ENCODE peak calls at places on chromosome X, in five cellular contexts. X is tibial artery, Z is ovary, N is uterus, W is tibial nerve. T is an unnamed sample.

GRCh38 chrX:29215251-29215650 is 628.0 kb downstream of the IL1RAPL1 start:
- DNase-seq in X (no peak), Z (no peak), N (no peak), W (no peak), T (no peak)

GRCh38 chrX:104112326-104112951 is at the start of gene ZCCHC18:
- DNase-seq in N (peak; percentile 66), X (peak; percentile 80), W (no peak), Z (peak; percentile 70), T (peak; percentile 55)

GRCh38 chrX:15761564-15762191 is 23.6 kb downstream of the CA5B start:
- DNase-seq in W (no peak), X (no peak), N (no peak), Z (no peak), T (no peak)

GRCh38 chrX:111151764-111152163 is 55.8 kb downstream of the PAK3 start:
- DNase-seq in X (no peak), N (no peak), W (no peak), Z (no peak), T (no peak)

GRCh38 chrX:152025656-152026440 is 51.4 kb upstream of the GABRE start:
- DNase-seq in X (no peak), N (no peak), Z (no peak), W (no peak), T (no peak)

GRCh38 chrX:347351-348117 is 28.9 kb upstream of the GTPBP6 start:
- DNase-seq in N (no peak), Z (peak; percentile 16), W (no peak), X (no peak), T (peak; percentile 50)

GRCh38 chrX:2351321-2351720 is 149.5 kb downstream of the DHRSX start:
- DNase-seq in X (no peak), W (no peak), Z (no peak), N (no peak), T (no peak)

GRCh38 chrX:136147320-136147901 is at the start of gene FHL1:
- DNase-seq in W (peak; percentile 38), N (peak; percentile 76), Z (peak; percentile 75), X (peak; percentile 86), T (peak; percentile 82)

GRCh38 chrX:22351966-22352365 is 79.3 kb downstream of the CBLL2 start:
- DNase-seq in X (no peak), N (no peak), W (no peak), Z (no peak), T (no peak)

GRCh38 chrX:10028283-10029104 is 61.3 kb downstream of the CLDN34 start:
- DNase-seq in W (no peak), N (no peak), X (no peak), Z (no peak), T (no peak)

GRCh38 chrX:31353095-31353494 is 281.3 kb upstream of the FTHL17 start:
- DNase-seq in N (no peak), W (no peak), X (no peak), Z (no peak), T (no peak)

GRCh38 chrX:128464091-128464490 is 411.9 kb upstream of the ACTRT1 start:
- DNase-seq in N (no peak), Z (no peak), W (no peak), X (no peak), T (no peak)

GRCh38 chrX:333611-334311 is 15.2 kb upstream of the GTPBP6 start:
- DNase-seq in N (no peak), X (no peak), Z (peak; percentile 20), W (no peak), T (no peak)

GRCh38 chrX:23525531-23525930 is 141.8 kb upstream of the PRDX4 start:
- DNase-seq in X (no peak), W (no peak), Z (no peak), N (no peak), T (no peak)

GRCh38 chrX:102624105-102624504 is 24.8 kb downstream of the ARMCX5 start:
- DNase-seq in N (no peak), W (no peak), Z (no peak), X (no peak), T (no peak)

GRCh38 chrX:113906168-113906567 is 677.7 kb upstream of the HTR2C start:
- DNase-seq in X (no peak), W (no peak), Z (peak; percentile 19), N (no peak), T (no peak)

GRCh38 chrX:41014776-41015175 is 70.5 kb upstream of the USP9X start:
- DNase-seq in W (no peak), Z (no peak), N (no peak), X (no peak), T (no peak)

GRCh38 chrX:138917781-138918180 is 206.3 kb upstream of the FGF13 start:
- DNase-seq in N (no peak), X (no peak), W (no peak), Z (no peak), T (no peak)

GRCh38 chrX:86023806-86024205 is 23.6 kb downstream of the CHM start:
- DNase-seq in Z (no peak), X (no peak), W (no peak), N (no peak), T (no peak)

GRCh38 chrX:14497184-14497666 is 32.1 kb upstream of the GLRA2 start:
- DNase-seq in X (no peak), Z (no peak), N (no peak), W (no peak), T (peak; percentile 4)

GRCh38 chrX:3567681-3568080 is 145.8 kb downstream of the PRKX start:
- DNase-seq in X (no peak), Z (no peak), W (no peak), N (no peak), T (no peak)

GRCh38 chrX:15207384-15207783 is 62.5 kb downstream of the ASB9 start:
- DNase-seq in Z (no peak), X (no peak), N (no peak), W (no peak), T (no peak)

GRCh38 chrX:115449742-115450141 is 111.2 kb upstream of the PLS3 start:
- DNase-seq in Z (peak; percentile 82), W (peak; percentile 30), N (peak; percentile 68), X (peak; percentile 69), T (peak; percentile 72)

GRCh38 chrX:136816970-136817369 is 36.2 kb upstream of the ARHGEF6 start:
- DNase-seq in W (no peak), Z (no peak), N (no peak), X (no peak), T (no peak)

GRCh38 chrX:132671229-132671641 is 182.4 kb upstream of the MBNL3 start:
- DNase-seq in W (no peak), Z (no peak), N (no peak), X (no peak), T (no peak)

GRCh38 chrX:84710611-84711010 is 208.4 kb upstream of the HDX start:
- DNase-seq in X (no peak), W (no peak), Z (no peak), N (no peak), T (no peak)

GRCh38 chrX:12975670-12975965 is 708 bp downstream of the TMSB4X start:
- DNase-seq in W (no peak), X (no peak), Z (no peak), N (no peak), T (peak; percentile 41)

GRCh38 chrX:13082286-13083065 is 38.1 kb upstream of the FAM9C start:
- DNase-seq in N (no peak), Z (no peak), X (no peak), W (no peak), T (no peak)

GRCh38 chrX:651922-652775 is 21.6 kb downstream of the SHOX start:
- DNase-seq in Z (no peak), W (no peak), X (peak; percentile 28), N (no peak), T (no peak)

GRCh38 chrX:94058728-94059382 is 384.8 kb downstream of the FAM133A start:
- DNase-seq in N (no peak), Z (no peak), X (no peak), W (no peak), T (no peak)

GRCh38 chrX:109952050-109952449 is 50.9 kb upstream of the TMEM164 start:
- DNase-seq in X (no peak), W (no peak), Z (no peak), N (no peak), T (peak; percentile 10)

DNA sequence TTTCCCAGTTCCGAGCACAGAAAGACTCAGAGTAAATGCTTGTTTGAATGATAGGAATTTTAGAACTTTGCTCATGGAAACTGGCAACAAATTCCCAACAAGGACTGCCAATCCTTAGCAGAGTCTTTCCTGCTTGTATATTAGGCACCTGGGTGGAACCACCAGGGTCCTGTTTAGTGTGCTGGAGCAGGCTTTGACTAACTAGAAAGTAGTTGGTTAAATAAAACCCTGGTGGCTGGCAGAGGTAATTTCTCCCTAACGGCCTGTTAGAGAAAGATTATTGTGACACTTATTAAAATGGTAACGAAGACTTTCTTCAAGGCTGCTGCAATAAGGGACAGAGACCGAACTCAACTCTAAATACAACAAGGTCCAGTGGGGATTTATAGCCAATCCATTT is 103.6 kb upstream of the TEX13D start:
- DNase-seq in N (no peak), W (no peak), X (no peak), Z (no peak), T (no peak)
- H3K4me3 ChIP-seq in N (no peak overlapping the region), W (no peak overlapping the region), X (no peak overlapping the region), Z (no peak overlapping the region), T (no peak overlapping the region)

GRCh38 chrX:39855748-39856129 is 242.0 kb downstream of the BCOR start:
- DNase-seq in X (no peak), N (no peak), W (no peak), Z (no peak), T (no peak)
- H3K4me3 ChIP-seq in X (no peak overlapping the region), N (no peak overlapping the region), W (no peak overlapping the region), Z (no peak overlapping the region), T (no peak overlapping the region)

DNA sequence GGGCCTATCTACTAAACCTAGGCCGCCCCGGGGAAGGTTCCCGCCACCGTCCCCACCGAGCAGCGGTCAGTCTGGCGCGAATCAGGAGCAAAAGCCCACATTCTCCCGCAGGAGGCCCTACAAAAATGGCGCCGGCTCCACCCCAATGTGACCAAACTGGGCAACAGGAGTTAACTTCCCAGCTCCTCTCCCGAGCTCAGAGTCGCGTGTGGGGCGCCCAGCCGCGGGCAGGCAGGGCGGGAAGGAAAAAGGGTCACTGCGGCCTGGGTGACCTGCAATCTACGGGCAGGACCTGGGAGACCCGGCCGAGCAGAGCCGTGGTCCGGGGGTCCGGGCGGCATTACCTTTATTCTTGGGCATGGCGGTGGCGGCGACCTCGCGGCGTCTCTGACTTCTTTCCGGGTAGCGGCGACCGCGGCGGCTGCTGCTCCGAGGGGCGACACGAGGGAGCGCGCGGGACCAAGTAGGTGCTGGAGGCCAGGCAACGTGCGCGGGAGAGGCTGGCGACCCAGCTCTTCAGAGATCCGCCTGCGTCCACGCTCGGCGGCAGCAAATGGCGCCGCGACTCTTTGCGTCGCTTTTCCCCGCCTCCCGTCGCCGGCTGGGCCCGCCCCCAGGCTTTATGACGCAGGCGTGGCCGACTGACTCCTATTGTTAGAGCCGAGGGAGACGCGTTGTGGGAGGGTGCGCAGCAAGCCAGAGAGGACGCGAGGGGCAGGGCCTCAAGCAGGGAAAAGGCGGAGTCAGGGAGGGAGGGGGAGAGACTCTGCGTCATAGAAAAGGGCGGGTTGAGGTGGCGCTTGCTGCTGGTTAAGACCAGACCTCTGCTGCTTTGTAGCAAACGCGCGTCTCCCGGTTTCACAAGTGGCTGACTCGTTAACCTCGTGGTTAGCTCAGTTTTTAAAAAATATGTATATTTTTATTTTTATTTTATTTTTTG is at the start of gene EIF1AX:
- DNase-seq in Z (peak; percentile 99), W (peak; percentile 93), N (peak; percentile 99), X (peak; percentile 98), T (peak; percentile 99)
- H3K4me3 ChIP-seq in Z (peak within 1 kb of the TSS; percentile 65), W (peak within 1 kb of the TSS; percentile 81), N (peak within 1 kb of the TSS; percentile 83), X (peak within 1 kb of the TSS; percentile 82), T (peak within 1 kb of the TSS; percentile 95)

DNA sequence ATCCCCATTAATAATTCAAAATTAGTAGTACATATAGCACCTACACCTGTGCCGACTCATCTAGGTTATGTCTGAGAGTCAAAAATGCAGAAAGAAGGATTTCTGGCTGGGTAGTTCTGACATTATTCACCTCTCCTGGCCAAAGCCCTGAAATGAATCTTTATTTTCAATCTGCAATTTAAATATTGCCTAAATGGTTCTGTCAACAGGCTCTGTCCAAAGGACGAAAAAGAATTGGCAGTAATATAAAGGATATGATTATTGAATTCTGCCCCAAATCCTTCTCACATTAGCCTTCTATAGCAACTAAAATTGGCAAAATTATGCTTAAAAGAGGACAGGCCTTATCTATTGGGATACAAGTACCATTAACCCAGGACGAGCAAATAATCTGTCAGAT is 86.9 kb upstream of the SPANXN4 start:
- DNase-seq in W (no peak), X (no peak), N (no peak), Z (no peak), T (no peak)
- H3K4me3 ChIP-seq in W (no peak overlapping the region), X (no peak overlapping the region), N (no peak overlapping the region), Z (no peak overlapping the region), T (no peak overlapping the region)

T was measured in heart left ventricle.